ENCODE peak calls at places on chromosomes 12 and 14, in eight cellular contexts. T, M, P, J, Z, W, E and G are unnamed samples.

GRCh38 chr12:54216580-54217308 is 28.0 kb upstream of the SMUG1 start:
- DNase-seq in W (peak; percentile 69), P (no peak), Z (peak; percentile 67), J (peak; percentile 55), M (peak; percentile 81), T (peak; percentile 74), E (peak; percentile 83), G (peak; percentile 75)

GRCh38 chr12:92396647-92397258 is 251.1 kb upstream of the BTG1 start:
- DNase-seq in P (no peak), E (peak; percentile 65), T (peak; percentile 34), J (no peak), W (no peak), M (no peak), Z (no peak), G (peak; percentile 58)

GRCh38 chr14:104734991-104735779 is 11.2 kb downstream of the ADSS1 start:
- DNase-seq in Z (peak; percentile 65), W (peak; percentile 42), J (no peak), T (no peak), M (no peak), P (no peak), E (no peak), G (no peak)

GRCh38 chr14:55348766-55349453 is 62.7 kb downstream of the ATG14 start:
- DNase-seq in W (no peak), T (no peak), E (no peak), M (no peak), Z (no peak), P (no peak), J (no peak), G (no peak)

GRCh38 chr14:72608391-72609204 is 285.3 kb downstream of the DPF3 start:
- DNase-seq in T (peak; percentile 86), J (no peak), M (no peak), P (peak; percentile 31), E (peak; percentile 91), Z (no peak), W (no peak), G (peak; percentile 97)

GRCh38 chr14:64680013-64680674 is 24.1 kb upstream of the PLEKHG3 start:
- DNase-seq in Z (no peak), E (no peak), W (no peak), T (no peak), P (no peak), J (no peak), M (no peak), G (no peak)

GRCh38 chr14:77659822-77660221 is 43.4 kb upstream of the SPTLC2 start:
- DNase-seq in Z (no peak), W (no peak), M (no peak), P (no peak), J (no peak), E (no peak), T (no peak), G (peak; percentile 32)

GRCh38 chr12:75868501-75868900 is 163.1 kb downstream of the PHLDA1 start:
- DNase-seq in P (no peak), W (no peak), M (no peak), E (no peak), T (no peak), Z (no peak), J (no peak), G (no peak)

GRCh38 chr12:1107669-1108068 is 116.6 kb downstream of the ERC1 start:
- DNase-seq in P (no peak), W (no peak), T (no peak), E (no peak), M (no peak), J (no peak), Z (no peak), G (no peak)

GRCh38 chr14:84708865-84709264 is 821.1 kb upstream of the FLRT2 start:
- DNase-seq in M (no peak), P (no peak), J (no peak), W (no peak), T (no peak), Z (no peak), E (no peak), G (no peak)

GRCh38 chr12:72269491-72269890 is 2.7 kb upstream of the TRHDE start:
- DNase-seq in P (no peak), E (no peak), Z (no peak), T (no peak), J (no peak), W (no peak), M (no peak), G (no peak)

GRCh38 chr12:121238604-121239334 is 28.8 kb downstream of the P2RX4 start:
- DNase-seq in P (no peak), M (no peak), E (no peak), J (no peak), T (no peak), W (no peak), Z (no peak), G (no peak)

GRCh38 chr12:25903603-25904245 is 54.8 kb upstream of the RASSF8 start:
- DNase-seq in J (no peak), Z (no peak), E (no peak), P (no peak), M (no peak), T (no peak), W (no peak), G (no peak)

GRCh38 chr14:76948976-76949375 is 79.5 kb downstream of the IRF2BPL start:
- DNase-seq in J (no peak), W (no peak), Z (no peak), P (no peak), M (no peak), T (no peak), E (no peak), G (no peak)

GRCh38 chr12:24696800-24697199 is 252.1 kb downstream of the BCAT1 start:
- DNase-seq in P (no peak), J (no peak), M (no peak), T (no peak), W (no peak), Z (no peak), E (no peak), G (no peak)

GRCh38 chr12:69024413-69024812 is 91.4 kb upstream of the CPM start:
- DNase-seq in W (no peak), T (no peak), M (no peak), E (no peak), P (no peak), J (no peak), Z (no peak), G (no peak)

GRCh38 chr12:108495054-108495453 is 20.0 kb upstream of the FICD start:
- DNase-seq in W (peak; percentile 63), T (no peak), J (no peak), Z (no peak), E (peak; percentile 74), M (no peak), P (no peak), G (peak; percentile 12)

GRCh38 chr14:101120636-101121398 is 217.3 kb upstream of the RTL1 start:
- DNase-seq in T (no peak), M (peak; percentile 11), J (no peak), Z (peak; percentile 45), W (no peak), E (peak; percentile 37), P (no peak), G (no peak)